ENCODE peak calls at places on chromosomes 5 and 9, in six cellular contexts. R is colonic mucosa, Z is right atrium auricular region, F is left ventricle myocardium inferior, J is psoas muscle, P is aorta. Y is an unnamed sample. For H3K4me1, the result is how much of the 10 kb centered on the place peaks cover.

GRCh38 chr5:168327994-168328393 is 36.5 kb downstream of the WWC1 start:
- DNase-seq in J (no peak), F (no peak), P (no peak), R (no peak), Z (no peak), Y (no peak)

GRCh38 chr5:168114444-168115017 is 176.9 kb upstream of the WWC1 start:
- DNase-seq in R (peak), F (peak), Z (no peak), P (peak), J (no peak), Y (no peak)

GRCh38 chr9:96342553-96343245 is 40.7 kb upstream of the HSD17B3 start:
- DNase-seq in R (peak), J (no peak), F (no peak), P (no peak), Z (no peak), Y (no peak)

GRCh38 chr9:35871514-35871913 is 1.3 kb upstream of the OR13J1 start:
- DNase-seq in R (no peak), Z (no peak), F (no peak), J (no peak), P (peak), Y (no peak)

GRCh38 chr9:130267930-130268329 is 2.4 kb downstream of the HMCN2 start:
- DNase-seq in Z (no peak), P (no peak), R (no peak), F (no peak), J (peak), Y (no peak)

GRCh38 chr5:191949-192690 is 825 bp downstream of the LRRC14B start:
- DNase-seq in P (peak), F (no peak), Z (no peak), J (no peak), R (no peak), Y (no peak)

GRCh38 chr9:89606049-89606481 is 1.3 kb downstream of the GADD45G start:
- DNase-seq in J (peak), R (peak), Z (peak), F (peak), P (peak), Y (no peak)

GRCh38 chr5:176725521-176725920 is 78.2 kb downstream of the TSPAN17 start:
- DNase-seq in J (no peak), R (no peak), P (no peak), F (no peak), Z (no peak), Y (no peak)

GRCh38 chr9:114805670-114806551 is at the start of gene TNFSF15:
- DNase-seq in F (no peak), J (peak), R (peak), P (peak), Z (peak), Y (no peak)

GRCh38 chr5:37902323-37902722 is 62.5 kb upstream of the GDNF start:
- DNase-seq in J (no peak), P (no peak), R (no peak), F (no peak), Z (no peak), Y (no peak)

GRCh38 chr5:1185652-1186350 is 15.6 kb upstream of the SLC6A19 start:
- DNase-seq in F (peak), J (peak), Z (no peak), R (peak), P (peak), Y (no peak)

GRCh38 chr5:120062515-120062917 is 401.6 kb upstream of the PRR16 start:
- DNase-seq in R (no peak), Z (no peak), F (no peak), P (no peak), J (no peak), Y (no peak)

DNA sequence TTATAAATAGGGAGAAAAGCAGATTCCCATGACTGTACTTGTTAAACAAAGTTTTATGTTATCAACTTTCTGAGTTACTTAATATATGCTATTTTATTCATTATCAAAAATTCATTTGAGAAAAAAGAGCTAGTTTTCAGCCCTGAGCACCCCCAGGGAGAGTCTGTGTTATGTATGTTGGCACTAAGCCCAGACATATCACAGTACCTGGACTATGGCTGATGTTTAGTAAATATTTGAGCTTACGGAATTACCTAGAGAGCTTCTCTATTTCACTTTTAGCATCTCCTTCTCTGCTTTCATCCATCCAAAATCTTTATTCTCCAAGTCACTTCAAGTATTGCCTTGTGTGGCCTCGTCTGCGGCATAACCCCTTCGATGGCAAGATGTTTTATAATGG is 225.9 kb upstream of the PCSK5 start:
- DNase-seq in P (no peak), J (no peak), Z (no peak), R (no peak), F (no peak), Y (no peak)
- H3K4me1 ChIP-seq in P (under half), J (under half), Z (under half), R (under half), F (under half), Y (under half)

DNA sequence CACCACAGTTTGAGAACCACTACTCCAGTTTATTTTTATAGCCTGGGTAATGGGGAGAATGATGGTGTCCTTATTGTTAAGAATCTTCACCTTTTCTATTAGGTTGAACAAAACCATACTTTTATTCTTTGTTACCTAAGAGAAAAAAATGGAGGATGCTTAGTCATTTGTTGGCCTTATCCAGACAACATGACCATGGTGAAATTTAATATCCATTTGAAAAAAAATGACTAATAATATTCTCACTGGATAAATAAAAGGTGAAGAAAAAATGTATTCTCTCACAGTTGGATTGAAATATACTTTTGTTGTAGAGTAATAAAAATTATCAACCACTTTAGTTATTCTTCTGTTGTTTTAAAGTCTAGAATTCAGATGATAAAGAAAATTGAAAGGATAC is 5.8 kb upstream of the CCNH start:
- DNase-seq in F (no peak), R (no peak), J (no peak), P (no peak), Z (no peak), Y (no peak)
- H3K27ac ChIP-seq in F (no peak), R (no peak), J (no peak), P (no peak), Z (no peak), Y (no peak)

DNA sequence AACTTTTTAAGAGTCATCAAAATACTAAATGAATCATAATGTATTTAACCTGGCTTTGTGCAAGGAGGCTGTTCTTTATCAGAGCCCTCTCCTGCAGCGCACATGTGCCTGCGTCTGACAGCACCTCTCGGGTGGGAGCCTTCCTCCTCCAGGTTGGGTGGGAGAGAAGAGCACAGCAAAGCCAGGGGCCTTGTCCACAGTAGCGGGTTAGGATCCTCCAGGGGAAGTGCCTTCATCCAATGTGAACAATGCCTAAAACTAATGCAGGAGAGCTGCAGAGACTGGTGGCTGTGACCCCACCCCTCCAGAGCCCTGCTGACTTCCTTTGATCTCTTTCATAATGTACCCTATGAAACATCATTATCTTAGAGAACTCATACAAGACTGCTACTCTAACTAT is 10.2 kb downstream of the UBE2QL1 start:
- DNase-seq in R (no peak), P (no peak), F (no peak), Z (no peak), J (no peak), Y (peak)
- H3K4me1 ChIP-seq in R (under half), P (under half), F (under half), Z (under half), J (half or more), Y (under half)

GRCh38 chr5:42840842-42841574 is 29.3 kb upstream of the SELENOP start:
- DNase-seq in Z (no peak), J (no peak), P (no peak), R (no peak), F (no peak), Y (no peak)
- H3K27ac ChIP-seq in Z (peak), J (peak), P (no peak), R (no peak), F (peak), Y (peak)

DNA sequence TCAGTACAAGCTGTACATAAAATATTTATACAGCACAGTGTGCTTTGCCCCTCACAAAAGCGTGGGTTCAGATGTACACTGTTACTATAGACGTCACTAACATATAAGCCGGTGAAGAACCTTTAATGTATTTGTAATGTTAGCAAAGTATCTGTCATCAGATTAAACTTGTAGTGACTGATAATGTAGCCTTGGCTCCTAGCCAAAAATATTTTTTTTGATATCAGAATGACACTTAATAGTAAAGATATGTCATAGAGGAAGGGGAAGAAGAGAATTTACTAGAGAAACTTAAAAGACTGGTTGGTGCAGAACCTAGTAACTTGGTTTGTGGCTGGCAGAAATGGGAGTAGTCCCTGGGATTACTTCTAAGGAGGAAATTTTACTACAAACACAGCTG is 258.7 kb upstream of the DMRT1 start:
- DNase-seq in Z (no peak), R (no peak), P (no peak), F (no peak), J (no peak), Y (no peak)
- H3K4me1 ChIP-seq in Z (under half), R (under half), P (under half), F (half or more), J (under half), Y (under half)

DNA sequence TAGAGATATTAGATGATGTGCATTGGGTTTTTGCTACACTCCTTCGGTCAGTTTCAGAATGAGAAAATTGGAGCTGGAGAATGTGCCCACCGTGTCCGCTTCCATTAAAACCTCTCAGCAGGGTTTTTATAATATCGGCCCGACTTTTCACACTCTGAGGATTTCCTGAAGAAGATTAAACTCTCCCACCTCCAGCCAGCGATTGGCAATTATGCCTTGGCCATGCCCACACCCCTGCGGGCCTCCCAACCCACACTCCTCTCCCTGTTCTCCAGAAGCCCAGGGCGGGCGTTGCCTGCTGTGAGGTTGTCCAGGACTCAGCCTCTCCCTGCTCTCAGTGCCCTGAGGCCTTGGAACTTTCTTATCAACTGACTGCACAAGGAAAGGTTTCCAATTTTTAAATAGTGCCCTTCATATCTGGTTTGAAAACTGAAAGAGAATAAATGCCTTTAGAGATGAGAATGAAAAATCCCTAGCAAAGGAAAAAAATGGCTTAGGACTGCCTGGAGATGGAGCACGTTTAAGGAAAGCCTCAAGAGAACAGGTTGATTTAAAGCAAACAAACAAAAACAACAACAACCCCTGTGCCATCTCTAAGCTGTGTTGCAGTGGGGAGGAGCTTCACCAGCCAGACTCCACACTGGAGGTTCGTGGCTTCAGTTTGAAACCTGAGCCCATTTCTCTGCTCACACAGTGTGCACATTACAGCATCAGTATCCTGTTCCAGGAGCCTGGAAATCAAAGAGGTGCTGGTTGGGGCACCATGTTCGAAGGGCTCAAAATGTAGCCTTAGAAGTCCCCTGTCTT is 292.9 kb downstream of the NSG2 start:
- DNase-seq in Z (no peak), R (no peak), J (no peak), F (no peak), P (peak), Y (no peak)
- H3K27ac ChIP-seq in Z (no peak), R (no peak), J (no peak), F (no peak), P (no peak), Y (no peak)

GRCh38 chr9:20305457-20305856 is 316.8 kb downstream of the MLLT3 start:
- DNase-seq in F (no peak), R (no peak), J (no peak), Z (no peak), P (no peak), Y (no peak)

GRCh38 chr9:20303066-20303465 is 319.2 kb downstream of the MLLT3 start:
- DNase-seq in F (no peak), Z (no peak), P (no peak), R (no peak), J (no peak), Y (no peak)

GRCh38 chr9:20309209-20309608 is 313.1 kb downstream of the MLLT3 start:
- DNase-seq in Z (no peak), J (no peak), F (no peak), R (no peak), P (no peak), Y (no peak)

GRCh38 chr9:20304001-20304400 is 318.3 kb downstream of the MLLT3 start:
- DNase-seq in J (no peak), P (no peak), Z (no peak), F (no peak), R (no peak), Y (no peak)

GRCh38 chr9:20307662-20308061 is 314.6 kb downstream of the MLLT3 start:
- DNase-seq in R (no peak), J (no peak), F (no peak), Z (no peak), P (no peak), Y (no peak)
- H3K4me1 ChIP-seq in R (under half), J (under half), F (under half), Z (under half), P (under half), Y (under half)

GRCh38 chr9:131537946-131538345 is 6.9 kb upstream of the UCK1 start:
- DNase-seq in R (no peak), P (no peak), J (no peak), F (no peak), Z (no peak), Y (no peak)
- H3K27ac ChIP-seq in R (no peak), P (no peak), J (no peak), F (no peak), Z (no peak), Y (no peak)

DNA sequence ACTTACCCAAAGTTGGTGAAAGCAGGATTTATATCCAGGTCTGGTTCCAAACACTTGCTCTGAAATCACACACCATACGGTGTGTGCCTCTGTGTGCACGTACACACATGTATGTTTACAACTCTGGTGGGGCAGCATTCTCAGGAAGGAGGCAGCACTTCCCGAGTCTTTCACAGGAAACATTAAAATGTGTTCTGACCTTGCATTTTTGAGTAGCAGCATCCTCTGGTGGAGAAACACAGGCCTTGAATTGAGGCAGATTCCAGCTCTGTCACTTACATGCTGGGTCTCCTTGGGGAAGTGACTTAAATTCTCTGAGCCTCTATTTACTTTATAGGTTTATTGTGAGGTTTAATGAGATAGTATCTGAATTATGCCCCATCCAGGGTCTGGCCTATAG is 126.4 kb downstream of the RGS3 start:
- DNase-seq in R (no peak), Z (no peak), P (no peak), F (no peak), J (peak), Y (no peak)
- H3K4me1 ChIP-seq in R (under half), Z (half or more), P (under half), F (half or more), J (under half), Y (under half)

Y was measured in vagina.